ENCODE peak calls at places on chromosomes 7 and 10, in six cellular contexts. One of them, this sample, is unnamed.

GRCh38 chr10:73915206-73915851 is 4.4 kb downstream of the PLAU start:
- DNase-seq in activated T-helper 1 cell treated with anti-CD3 and anti-CD28 coated beads, Interleukin-12 subunit alpha, Interleukin-12 subunit beta, Interleukin-2, Interleukin-4 antibody, amounts not matched to agents 30 ng/mL and 10 ng/mL and 1 ng/mL, durations not matched to agents 14 hours and 24 hours and 36 hours: no peak
- DNase-seq in GM12891: no peak
- DNase-seq in stimulated activated CD8-positive, alpha-beta memory T cell treated with anti-CD3 and anti-CD28 coated beads, Interleukin-4, amount 100 ng/mL, for 4 hours: no peak
- DNase-seq in type B pancreatic cell: no peak
- DNase-seq in lower lobe of right lung: no peak
- DNase-seq in this sample: peak

GRCh38 chr7:157816086-157816485 is 479.3 kb downstream of the DNAJB6 start:
- DNase-seq in GM12891: no peak
- DNase-seq in stimulated activated CD8-positive, alpha-beta memory T cell treated with anti-CD3 and anti-CD28 coated beads, Interleukin-4, amount 100 ng/mL, for 4 hours: no peak
- DNase-seq in type B pancreatic cell: no peak
- DNase-seq in lower lobe of right lung: peak
- DNase-seq in activated T-helper 1 cell treated with anti-CD3 and anti-CD28 coated beads, Interleukin-12 subunit alpha, Interleukin-12 subunit beta, Interleukin-2, Interleukin-4 antibody, amounts not matched to agents 30 ng/mL and 10 ng/mL and 1 ng/mL, durations not matched to agents 14 hours and 24 hours and 36 hours: no peak
- DNase-seq in this sample: no peak

GRCh38 chr7:39754326-39755120 is 131.2 kb downstream of the RALA start:
- DNase-seq in stimulated activated CD8-positive, alpha-beta memory T cell treated with anti-CD3 and anti-CD28 coated beads, Interleukin-4, amount 100 ng/mL, for 4 hours: no peak
- DNase-seq in activated T-helper 1 cell treated with anti-CD3 and anti-CD28 coated beads, Interleukin-12 subunit alpha, Interleukin-12 subunit beta, Interleukin-2, Interleukin-4 antibody, amounts not matched to agents 30 ng/mL and 10 ng/mL and 1 ng/mL, durations not matched to agents 14 hours and 24 hours and 36 hours: no peak
- DNase-seq in GM12891: no peak
- DNase-seq in lower lobe of right lung: peak
- DNase-seq in type B pancreatic cell: no peak
- DNase-seq in this sample: peak

GRCh38 chr7:92179393-92179924 is 517 bp upstream of the LRRD1 start:
- DNase-seq in activated T-helper 1 cell treated with anti-CD3 and anti-CD28 coated beads, Interleukin-12 subunit alpha, Interleukin-12 subunit beta, Interleukin-2, Interleukin-4 antibody, amounts not matched to agents 30 ng/mL and 10 ng/mL and 1 ng/mL, durations not matched to agents 14 hours and 24 hours and 36 hours: no peak
- DNase-seq in lower lobe of right lung: no peak
- DNase-seq in type B pancreatic cell: no peak
- DNase-seq in stimulated activated CD8-positive, alpha-beta memory T cell treated with anti-CD3 and anti-CD28 coated beads, Interleukin-4, amount 100 ng/mL, for 4 hours: no peak
- DNase-seq in GM12891: no peak
- DNase-seq in this sample: no peak

GRCh38 chr10:130998046-130998435 is 313.5 kb downstream of the TCERG1L start:
- DNase-seq in activated T-helper 1 cell treated with anti-CD3 and anti-CD28 coated beads, Interleukin-12 subunit alpha, Interleukin-12 subunit beta, Interleukin-2, Interleukin-4 antibody, amounts not matched to agents 30 ng/mL and 10 ng/mL and 1 ng/mL, durations not matched to agents 14 hours and 24 hours and 36 hours: no peak
- DNase-seq in GM12891: no peak
- DNase-seq in lower lobe of right lung: no peak
- DNase-seq in type B pancreatic cell: no peak
- DNase-seq in stimulated activated CD8-positive, alpha-beta memory T cell treated with anti-CD3 and anti-CD28 coated beads, Interleukin-4, amount 100 ng/mL, for 4 hours: no peak
- DNase-seq in this sample: no peak

GRCh38 chr10:103598654-103599115 is 105.2 kb downstream of the NEURL1 start:
- DNase-seq in type B pancreatic cell: no peak
- DNase-seq in stimulated activated CD8-positive, alpha-beta memory T cell treated with anti-CD3 and anti-CD28 coated beads, Interleukin-4, amount 100 ng/mL, for 4 hours: no peak
- DNase-seq in GM12891: no peak
- DNase-seq in activated T-helper 1 cell treated with anti-CD3 and anti-CD28 coated beads, Interleukin-12 subunit alpha, Interleukin-12 subunit beta, Interleukin-2, Interleukin-4 antibody, amounts not matched to agents 30 ng/mL and 10 ng/mL and 1 ng/mL, durations not matched to agents 14 hours and 24 hours and 36 hours: no peak
- DNase-seq in lower lobe of right lung: no peak
- DNase-seq in this sample: peak

GRCh38 chr7:44196450-44196872 is 4.3 kb upstream of the YKT6 start:
- DNase-seq in type B pancreatic cell: no peak
- DNase-seq in activated T-helper 1 cell treated with anti-CD3 and anti-CD28 coated beads, Interleukin-12 subunit alpha, Interleukin-12 subunit beta, Interleukin-2, Interleukin-4 antibody, amounts not matched to agents 30 ng/mL and 10 ng/mL and 1 ng/mL, durations not matched to agents 14 hours and 24 hours and 36 hours: peak
- DNase-seq in stimulated activated CD8-positive, alpha-beta memory T cell treated with anti-CD3 and anti-CD28 coated beads, Interleukin-4, amount 100 ng/mL, for 4 hours: no peak
- DNase-seq in GM12891: no peak
- DNase-seq in lower lobe of right lung: no peak
- DNase-seq in this sample: peak

GRCh38 chr7:57220746-57221145 is 88.5 kb upstream of the ZNF479 start:
- DNase-seq in GM12891: no peak
- DNase-seq in stimulated activated CD8-positive, alpha-beta memory T cell treated with anti-CD3 and anti-CD28 coated beads, Interleukin-4, amount 100 ng/mL, for 4 hours: no peak
- DNase-seq in type B pancreatic cell: no peak
- DNase-seq in activated T-helper 1 cell treated with anti-CD3 and anti-CD28 coated beads, Interleukin-12 subunit alpha, Interleukin-12 subunit beta, Interleukin-2, Interleukin-4 antibody, amounts not matched to agents 30 ng/mL and 10 ng/mL and 1 ng/mL, durations not matched to agents 14 hours and 24 hours and 36 hours: no peak
- DNase-seq in lower lobe of right lung: peak
- DNase-seq in this sample: no peak

GRCh38 chr7:49295136-49295535 is 370.8 kb downstream of the CDC14C start:
- DNase-seq in lower lobe of right lung: no peak
- DNase-seq in GM12891: no peak
- DNase-seq in stimulated activated CD8-positive, alpha-beta memory T cell treated with anti-CD3 and anti-CD28 coated beads, Interleukin-4, amount 100 ng/mL, for 4 hours: no peak
- DNase-seq in activated T-helper 1 cell treated with anti-CD3 and anti-CD28 coated beads, Interleukin-12 subunit alpha, Interleukin-12 subunit beta, Interleukin-2, Interleukin-4 antibody, amounts not matched to agents 30 ng/mL and 10 ng/mL and 1 ng/mL, durations not matched to agents 14 hours and 24 hours and 36 hours: no peak
- DNase-seq in type B pancreatic cell: no peak
- DNase-seq in this sample: peak

GRCh38 chr10:123748711-123749110 is 82.6 kb downstream of the GPR26 start:
- DNase-seq in stimulated activated CD8-positive, alpha-beta memory T cell treated with anti-CD3 and anti-CD28 coated beads, Interleukin-4, amount 100 ng/mL, for 4 hours: no peak
- DNase-seq in type B pancreatic cell: no peak
- DNase-seq in lower lobe of right lung: no peak
- DNase-seq in GM12891: no peak
- DNase-seq in activated T-helper 1 cell treated with anti-CD3 and anti-CD28 coated beads, Interleukin-12 subunit alpha, Interleukin-12 subunit beta, Interleukin-2, Interleukin-4 antibody, amounts not matched to agents 30 ng/mL and 10 ng/mL and 1 ng/mL, durations not matched to agents 14 hours and 24 hours and 36 hours: no peak
- DNase-seq in this sample: no peak

GRCh38 chr7:18874875-18875274 is 242.6 kb downstream of the TWIST1 start:
- DNase-seq in lower lobe of right lung: no peak
- DNase-seq in GM12891: no peak
- DNase-seq in stimulated activated CD8-positive, alpha-beta memory T cell treated with anti-CD3 and anti-CD28 coated beads, Interleukin-4, amount 100 ng/mL, for 4 hours: no peak
- DNase-seq in activated T-helper 1 cell treated with anti-CD3 and anti-CD28 coated beads, Interleukin-12 subunit alpha, Interleukin-12 subunit beta, Interleukin-2, Interleukin-4 antibody, amounts not matched to agents 30 ng/mL and 10 ng/mL and 1 ng/mL, durations not matched to agents 14 hours and 24 hours and 36 hours: no peak
- DNase-seq in type B pancreatic cell: no peak
- DNase-seq in this sample: no peak

GRCh38 chr10:28120043-28120749 is 121.3 kb upstream of the ODAD2 start:
- DNase-seq in type B pancreatic cell: no peak
- DNase-seq in lower lobe of right lung: no peak
- DNase-seq in stimulated activated CD8-positive, alpha-beta memory T cell treated with anti-CD3 and anti-CD28 coated beads, Interleukin-4, amount 100 ng/mL, for 4 hours: no peak
- DNase-seq in activated T-helper 1 cell treated with anti-CD3 and anti-CD28 coated beads, Interleukin-12 subunit alpha, Interleukin-12 subunit beta, Interleukin-2, Interleukin-4 antibody, amounts not matched to agents 30 ng/mL and 10 ng/mL and 1 ng/mL, durations not matched to agents 14 hours and 24 hours and 36 hours: no peak
- DNase-seq in GM12891: no peak
- DNase-seq in this sample: no peak

GRCh38 chr10:33223326-33224014 is 111.0 kb downstream of the NRP1 start:
- DNase-seq in stimulated activated CD8-positive, alpha-beta memory T cell treated with anti-CD3 and anti-CD28 coated beads, Interleukin-4, amount 100 ng/mL, for 4 hours: no peak
- DNase-seq in lower lobe of right lung: no peak
- DNase-seq in GM12891: no peak
- DNase-seq in type B pancreatic cell: no peak
- DNase-seq in activated T-helper 1 cell treated with anti-CD3 and anti-CD28 coated beads, Interleukin-12 subunit alpha, Interleukin-12 subunit beta, Interleukin-2, Interleukin-4 antibody, amounts not matched to agents 30 ng/mL and 10 ng/mL and 1 ng/mL, durations not matched to agents 14 hours and 24 hours and 36 hours: no peak
- DNase-seq in this sample: no peak

GRCh38 chr7:31122649-31123058 is 70.5 kb downstream of the ADCYAP1R1 start:
- DNase-seq in lower lobe of right lung: peak
- DNase-seq in stimulated activated CD8-positive, alpha-beta memory T cell treated with anti-CD3 and anti-CD28 coated beads, Interleukin-4, amount 100 ng/mL, for 4 hours: no peak
- DNase-seq in GM12891: no peak
- DNase-seq in type B pancreatic cell: no peak
- DNase-seq in activated T-helper 1 cell treated with anti-CD3 and anti-CD28 coated beads, Interleukin-12 subunit alpha, Interleukin-12 subunit beta, Interleukin-2, Interleukin-4 antibody, amounts not matched to agents 30 ng/mL and 10 ng/mL and 1 ng/mL, durations not matched to agents 14 hours and 24 hours and 36 hours: peak
- DNase-seq in this sample: peak

This sample was measured in bronchial epithelial cell.